ENCODE peak calls at places on chromosomes 13 and 19, in five cellular contexts. V is HCT116, J is BE2C, B is pancreas, F is hepatocyte. A is an unnamed sample.
A peak's percentile ranks its signal among the peaks of the same experiment; 100 is the strongest.

GRCh38 chr13:21137696-21138095 is 38.7 kb downstream of the SKA3 start:
- DNase-seq in V (peak; percentile 59), J (no peak), B (no peak), F (peak; percentile 8), A (no peak)

GRCh38 chr13:113113846-113114271 is 8.3 kb downstream of the F7 start:
- DNase-seq in V (no peak), J (no peak), B (peak; percentile 8), F (no peak), A (no peak)

GRCh38 chr13:75985132-75985531 is 349.0 kb downstream of the LMO7 start:
- DNase-seq in V (no peak), J (no peak), B (no peak), F (no peak), A (no peak)

GRCh38 chr13:55199132-55199531 is 1941.6 kb upstream of the PRR20A start:
- DNase-seq in V (no peak), J (peak; percentile 14), B (no peak), F (peak; percentile 26), A (no peak)

GRCh38 chr13:70994204-70994603 is 872.8 kb downstream of the DACH1 start:
- DNase-seq in V (no peak), J (no peak), B (no peak), F (no peak), A (no peak)

GRCh38 chr19:35669974-35670373 is 3.7 kb downstream of the UPK1A start:
- DNase-seq in V (no peak), J (no peak), B (no peak), F (no peak), A (no peak)

GRCh38 chr13:96052655-96053002 is 572 bp downstream of the UGGT2 start:
- DNase-seq in V (peak; percentile 37), J (no peak), B (no peak), F (peak; percentile 70), A (no peak)

GRCh38 chr13:33016414-33017409 is at the start of gene KL:
- DNase-seq in V (no peak), J (peak; percentile 28), B (peak; percentile 19), F (peak; percentile 37), A (peak; percentile 59)

GRCh38 chr19:54608205-54608604 is 14.8 kb downstream of the LILRA1 start:
- DNase-seq in V (no peak), J (no peak), B (no peak), F (no peak), A (no peak)
- H3K9me3 ChIP-seq in V (no peaks in the 10 kb centered on the region), J (no peaks in the 10 kb centered on the region), B (no peaks in the 10 kb centered on the region), F (no peaks in the 10 kb centered on the region), A (peaks cover 10% of the 10 kb centered on the region)

GRCh38 chr19:15905026-15905425 is 7.2 kb upstream of the CYP4F2 start:
- DNase-seq in V (no peak), J (no peak), B (no peak), F (no peak), A (no peak)
- H3K9me3 ChIP-seq in V (no peaks in the 10 kb centered on the region), J (no peaks in the 10 kb centered on the region), B (no peaks in the 10 kb centered on the region), F (no peaks in the 10 kb centered on the region), A (no peaks in the 10 kb centered on the region)

GRCh38 chr13:48715977-48716376 is 62.2 kb downstream of the CYSLTR2 start:
- DNase-seq in V (no peak), J (no peak), B (no peak), F (no peak), A (no peak)
- H3K9me3 ChIP-seq in V (peaks cover 8% of the 10 kb centered on the region), J (no peaks in the 10 kb centered on the region), B (no peaks in the 10 kb centered on the region), F (peaks cover 7% of the 10 kb centered on the region), A (peaks cover 9% of the 10 kb centered on the region)

GRCh38 chr19:54665530-54665929 is 2.7 kb downstream of the LILRB4 start:
- DNase-seq in V (no peak), J (no peak), B (no peak), F (no peak), A (no peak)

GRCh38 chr19:54662730-54663129 is at the start of gene LILRB4:
- DNase-seq in V (no peak), J (no peak), B (no peak), F (no peak), A (no peak)

GRCh38 chr19:54660967-54661366 is 1.8 kb upstream of the LILRB4 start:
- DNase-seq in V (no peak), J (no peak), B (no peak), F (no peak), A (no peak)

GRCh38 chr19:54661846-54662489 is 817 bp upstream of the LILRB4 start:
- DNase-seq in V (no peak), J (no peak), B (no peak), F (no peak), A (no peak)

GRCh38 chr19:54660306-54660705 is 2.5 kb upstream of the LILRB4 start:
- DNase-seq in V (no peak), J (no peak), B (no peak), F (no peak), A (no peak)
- H3K9me3 ChIP-seq in V (no peaks in the 10 kb centered on the region), J (no peaks in the 10 kb centered on the region), B (no peaks in the 10 kb centered on the region), F (no peaks in the 10 kb centered on the region), A (peaks cover 3% of the 10 kb centered on the region)

A was measured in lung.